ENCODE peak calls at places on chromosome 21, in nine cellular contexts. L is GM20000; S is MV-4-11; K is activated gamma-delta T cell treated with Interleukin-2 at 50 U/mL for 16 hours; B is NCI-H1694 treated with DMSO at 0.1 percent for 48 hours; R is HFF-Myc; C is stimulated activated CD8-positive, alpha-beta memory T cell treated with anti-CD3 and anti-CD28 coated beads, Interleukin-4, amount 100 ng/mL, for 1 hour; T is MM.1S; Q is left lobe of liver. E is an unnamed sample.

GRCh38 chr21:38766987-38767722 is 38.6 kb upstream of the ETS2 start:
- DNase-seq in C (peak), T (peak), S (peak), Q (peak), R (no peak), K (peak), B (no peak), L (peak), E (no peak)

GRCh38 chr21:45788635-45789506 is 145.3 kb downstream of the PCBP3 start:
- DNase-seq in C (no peak), K (no peak), Q (no peak), R (no peak), B (no peak), S (no peak), T (no peak), L (no peak), E (no peak)

GRCh38 chr21:44774972-44775371 is 26.6 kb downstream of the UBE2G2 start:
- DNase-seq in S (no peak), Q (no peak), R (no peak), C (no peak), B (no peak), L (no peak), T (no peak), K (no peak), E (no peak)

GRCh38 chr21:19420607-19421006 is 1017.0 kb upstream of the TMPRSS15 start:
- DNase-seq in S (no peak), R (no peak), C (no peak), T (no peak), K (no peak), Q (no peak), B (no peak), L (no peak), E (no peak)

GRCh38 chr21:45308211-45309068 is 20.7 kb upstream of the POFUT2 start:
- DNase-seq in C (no peak), K (no peak), L (no peak), S (peak), T (no peak), B (no peak), Q (peak), R (no peak), E (peak)

GRCh38 chr21:30582850-30583249 is 7.3 kb downstream of the KRTAP22-2 start:
- DNase-seq in Q (no peak), R (no peak), T (no peak), L (no peak), B (no peak), S (no peak), K (no peak), C (no peak), E (no peak)

GRCh38 chr21:44433791-44434567 is 21.3 kb upstream of the LRRC3 start:
- DNase-seq in T (no peak), Q (peak), K (no peak), R (no peak), B (no peak), S (no peak), C (no peak), L (no peak), E (peak)

GRCh38 chr21:42650033-42650370 is 3.4 kb upstream of the PDE9A start:
- DNase-seq in Q (no peak), R (no peak), L (no peak), T (no peak), B (no peak), S (no peak), K (no peak), C (no peak), E (peak)

GRCh38 chr21:14097881-14098499 is 112.8 kb downstream of the LIPI start:
- DNase-seq in K (no peak), C (no peak), L (no peak), R (no peak), T (no peak), Q (no peak), B (no peak), S (no peak), E (no peak)

GRCh38 chr21:42626171-42626570 is 27.2 kb upstream of the PDE9A start:
- DNase-seq in R (no peak), K (no peak), L (no peak), S (no peak), Q (peak), C (no peak), B (no peak), T (no peak), E (no peak)

GRCh38 chr21:39660191-39660590 is 47.5 kb downstream of the B3GALT5 start:
- DNase-seq in R (peak), T (no peak), K (no peak), S (no peak), Q (peak), B (peak), C (no peak), L (no peak), E (no peak)